ENCODE peak calls at places on chromosome 16, in eight cellular contexts. P is upper lobe of right lung, N is lower lobe of right lung, G is gastrocnemius medialis, T is mammary epithelial cell, E is GM23338, M is psoas muscle, C is left ventricle myocardium inferior. X is an unnamed sample.

GRCh38 chr16:48611329-48612137 is 1.6 kb upstream of the N4BP1 start:
- DNase-seq in P (no peak), N (peak; percentile 67), G (no peak), T (peak; percentile 80), E (peak; percentile 52), M (no peak), C (no peak), X (no peak)

GRCh38 chr16:27264151-27264550 is 4.4 kb downstream of the NSMCE1 start:
- DNase-seq in P (no peak), N (no peak), G (no peak), T (peak; percentile 92), E (no peak), M (no peak), C (no peak), X (no peak)

GRCh38 chr16:12095275-12096161 is 119.0 kb downstream of the SNX29 start:
- DNase-seq in P (peak; percentile 82), N (peak; percentile 75), G (peak; percentile 33), T (peak; percentile 10), E (peak; percentile 83), M (peak; percentile 79), C (peak; percentile 70), X (peak; percentile 78)

GRCh38 chr16:81408409-81408950 is 36.1 kb upstream of the CMIP start:
- DNase-seq in P (peak; percentile 25), N (no peak), G (no peak), T (no peak), E (no peak), M (no peak), C (no peak), X (no peak)

GRCh38 chr16:4481526-4481925 is 5.3 kb downstream of the HMOX2 start:
- DNase-seq in P (no peak), N (no peak), G (no peak), T (no peak), E (no peak), M (no peak), C (no peak), X (no peak)

GRCh38 chr16:47887496-47887895 is 268.3 kb downstream of the ABCC12 start:
- DNase-seq in P (no peak), N (no peak), G (no peak), T (peak; percentile 82), E (peak; percentile 62), M (no peak), C (no peak), X (no peak)

GRCh38 chr16:26816885-26817571 is 249.7 kb upstream of the C16orf82 start:
- DNase-seq in P (no peak), N (no peak), G (no peak), T (no peak), E (no peak), M (no peak), C (no peak), X (no peak)

GRCh38 chr16:84193480-84193879 is 2.5 kb downstream of the ADAD2 start:
- DNase-seq in P (no peak), N (no peak), G (no peak), T (no peak), E (no peak), M (no peak), C (no peak), X (no peak)

GRCh38 chr16:89097528-89097846 is 3.8 kb downstream of the ACSF3 start:
- DNase-seq in P (no peak), N (no peak), G (no peak), T (no peak), E (no peak), M (no peak), C (no peak), X (no peak)

GRCh38 chr16:72198021-72198420 is 26.1 kb upstream of the PMFBP1 start:
- DNase-seq in P (no peak), N (no peak), G (no peak), T (no peak), E (no peak), M (no peak), C (no peak), X (peak; percentile 61)

GRCh38 chr16:3651461-3652372 is 2.8 kb upstream of the DNASE1 start:
- DNase-seq in P (peak; percentile 23), N (peak; percentile 20), G (peak; percentile 3), T (no peak), E (no peak), M (no peak), C (no peak), X (peak; percentile 14)

GRCh38 chr16:11328172-11329079 is 16.8 kb upstream of the RMI2 start:
- DNase-seq in P (no peak), N (peak; percentile 64), G (peak; percentile 35), T (peak; percentile 74), E (peak; percentile 99), M (peak; percentile 78), C (peak; percentile 70), X (peak; percentile 80)

GRCh38 chr16:81214745-81215166 is 23.7 kb upstream of the BCO1 start:
- DNase-seq in P (no peak), N (no peak), G (no peak), T (no peak), E (peak; percentile 77), M (no peak), C (no peak), X (no peak)

GRCh38 chr16:29877266-29877961 is 14.4 kb upstream of the CDIPT start:
- DNase-seq in P (peak; percentile 82), N (peak; percentile 81), G (no peak), T (peak; percentile 41), E (peak; percentile 100), M (no peak), C (no peak), X (no peak)

GRCh38 chr16:80938035-80938927 is 68.4 kb downstream of the CMC2 start:
- DNase-seq in P (no peak), N (no peak), G (peak; percentile 42), T (peak; percentile 35), E (peak; percentile 70), M (peak; percentile 63), C (no peak), X (peak; percentile 31)

GRCh38 chr16:27550582-27550920 is 607 bp downstream of the KATNIP start:
- DNase-seq in P (no peak), N (no peak), G (no peak), T (no peak), E (no peak), M (no peak), C (no peak), X (no peak)

GRCh38 chr16:20385844-20386832 is 18.4 kb downstream of the PDILT start:
- DNase-seq in P (peak; percentile 72), N (peak; percentile 63), G (peak; percentile 29), T (peak; percentile 17), E (peak; percentile 81), M (peak; percentile 72), C (peak; percentile 59), X (peak; percentile 59)

GRCh38 chr16:30948087-30948955 is 547 bp upstream of the ORAI3 start:
- DNase-seq in P (peak; percentile 87), N (peak; percentile 82), G (peak; percentile 84), T (peak; percentile 94), E (peak; percentile 100), M (peak; percentile 88), C (peak; percentile 83), X (peak; percentile 79)
- TF ChIP-seq CTCF in P (no peak), N (peak; percentile 20), G (no peak), T (no peak), E (peak; percentile 17), M (no peak), C (no peak), X (no peak)

GRCh38 chr16:1961651-1962067 is 2.3 kb downstream of the NDUFB10 start:
- DNase-seq in P (no peak), N (no peak), G (no peak), T (no peak), E (no peak), M (no peak), C (no peak), X (no peak)

GRCh38 chr16:1959269-1960039 is at the start of gene NDUFB10:
- DNase-seq in P (peak; percentile 97), N (peak; percentile 95), G (peak; percentile 91), T (peak; percentile 84), E (peak; percentile 92), M (peak; percentile 97), C (peak; percentile 94), X (peak; percentile 95)

GRCh38 chr16:1964046-1964505 is 550 bp downstream of the RPS2 start:
- DNase-seq in P (no peak), N (no peak), G (peak; percentile 53), T (peak; percentile 17), E (no peak), M (no peak), C (no peak), X (peak; percentile 50)

GRCh38 chr16:1958715-1959268 is 546 bp upstream of the NDUFB10 start:
- DNase-seq in P (peak; percentile 69), N (peak; percentile 56), G (no peak), T (no peak), E (no peak), M (no peak), C (no peak), X (no peak)

GRCh38 chr16:1960665-1961630 is 1.6 kb downstream of the NDUFB10 start:
- DNase-seq in P (no peak), N (peak; percentile 39), G (no peak), T (peak; percentile 64), E (no peak), M (no peak), C (no peak), X (no peak)
- H3K4me1 ChIP-seq in P (peaks cover 26% of the 10 kb centered on the region), N (peaks cover 43% of the 10 kb centered on the region), G (peaks cover 28% of the 10 kb centered on the region), T (peaks cover 19% of the 10 kb centered on the region), E (peaks cover 37% of the 10 kb centered on the region), M (peaks cover 31% of the 10 kb centered on the region), C (peaks cover 64% of the 10 kb centered on the region), X (peaks cover 7% of the 10 kb centered on the region)

DNA sequence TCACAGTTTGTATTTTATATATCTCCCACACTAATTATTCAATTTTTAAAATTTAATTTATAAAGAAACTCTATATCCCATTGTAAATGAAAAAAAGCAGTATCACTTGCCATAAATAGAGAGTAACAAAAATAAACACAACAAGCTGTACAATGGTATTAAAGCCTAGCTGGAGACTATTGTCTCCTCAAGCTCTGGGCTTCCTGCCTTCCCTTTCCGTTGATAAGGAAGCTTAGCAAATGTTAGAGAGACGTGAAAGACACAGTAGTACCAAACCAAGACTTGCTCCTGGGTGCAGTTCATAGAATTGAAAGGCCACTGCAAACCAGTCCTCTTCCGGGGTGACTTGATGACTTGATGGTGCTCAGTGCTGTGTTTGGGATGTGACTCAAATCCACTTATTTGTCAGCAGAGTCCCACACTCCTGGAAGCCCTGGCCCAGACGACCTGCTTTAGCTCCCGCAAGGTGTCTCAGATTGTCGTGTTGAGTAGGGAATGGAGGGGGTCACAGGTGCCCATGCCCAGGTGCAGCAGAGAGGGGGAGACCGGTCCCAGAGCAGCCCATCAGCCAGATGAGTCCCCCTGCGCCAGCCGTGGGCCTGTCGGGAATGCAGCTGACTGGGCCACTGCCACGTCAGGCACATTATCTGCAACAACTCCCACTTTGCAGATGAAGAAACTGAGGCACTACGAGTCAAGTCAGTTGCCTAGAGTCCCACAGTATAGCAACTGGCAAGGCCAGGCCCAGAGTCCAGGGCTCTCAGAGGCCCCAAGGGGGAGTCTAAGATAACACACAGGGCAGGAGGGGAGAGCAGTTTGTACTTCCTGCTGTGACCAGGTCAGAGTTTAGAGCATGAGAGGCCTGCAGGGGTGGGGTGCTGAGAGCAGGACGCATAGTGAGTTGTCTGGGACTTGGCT is 40.5 kb downstream of the PSME3IP1 start:
- DNase-seq in P (no peak), N (no peak), G (no peak), T (no peak), E (no peak), M (no peak), C (no peak), X (no peak)
- H3K27ac ChIP-seq in P (peak overlapping the region; percentile 28), N (peak overlapping the region; percentile 72), G (peak overlapping the region; percentile 46), T (no peak overlapping the region), E (no peak overlapping the region), M (no peak overlapping the region), C (peak overlapping the region; percentile 81), X (peak overlapping the region; percentile 48)

DNA sequence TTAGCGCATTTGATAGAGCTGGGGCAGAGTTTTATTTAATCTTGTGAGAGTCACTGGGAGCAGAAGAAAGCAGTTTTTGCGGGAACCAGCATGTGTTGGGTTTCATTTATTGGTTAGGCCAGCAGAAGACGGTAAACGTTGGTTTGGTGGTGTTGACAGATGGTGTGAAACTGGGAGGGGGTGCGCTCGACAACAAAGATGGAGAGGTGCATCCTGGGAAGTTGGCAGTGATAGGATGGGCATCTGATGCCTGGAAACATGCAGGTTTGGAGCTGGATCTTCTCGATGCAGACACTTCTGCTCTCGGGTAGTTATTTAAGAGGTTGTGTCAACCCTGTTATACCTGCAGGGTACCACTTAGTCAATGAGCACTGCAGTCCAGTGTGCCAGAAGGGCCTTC is 24.9 kb upstream of the CLEC18A start:
- DNase-seq in P (no peak), N (no peak), G (no peak), T (no peak), E (no peak), M (no peak), C (no peak), X (no peak)
- TF ChIP-seq CTCF in P (no peak), N (no peak), G (no peak), T (no peak), E (no peak), M (no peak), C (no peak), X (no peak)